ENCODE peak calls at places on chromosomes 1 and 21, in seven cellular contexts. K, N, M, R, S, Z and J are unnamed samples.

GRCh38 chr1:62905309-62905708 is 121.4 kb downstream of the ATG4C start:
- DNase-seq in Z (no peak), R (no peak), S (no peak), M (no peak), N (no peak), K (no peak), J (no peak)

GRCh38 chr1:74895411-74895810 is 162.5 kb downstream of the TYW3 start:
- DNase-seq in R (no peak), Z (no peak), S (no peak), M (no peak), K (no peak), N (no peak), J (no peak)

GRCh38 chr1:185483647-185484450 is 166.8 kb upstream of the IVNS1ABP start:
- DNase-seq in S (no peak), M (no peak), N (peak; percentile 65), K (no peak), Z (no peak), R (no peak), J (peak; percentile 23)

GRCh38 chr1:1157914-1158710 is 15.6 kb upstream of the TTLL10 start:
- DNase-seq in S (peak; percentile 39), R (no peak), Z (peak; percentile 92), K (peak; percentile 86), N (peak; percentile 46), M (no peak), J (peak; percentile 94)

GRCh38 chr1:100511773-100512172 is 26.2 kb upstream of the GPR88 start:
- DNase-seq in N (no peak), K (no peak), M (no peak), S (no peak), Z (no peak), R (no peak), J (no peak)

GRCh38 chr1:43711524-43712386 is 4.4 kb downstream of the ST3GAL3 start:
- DNase-seq in M (no peak), N (no peak), Z (no peak), S (no peak), K (no peak), R (no peak), J (no peak)

GRCh38 chr1:54716299-54717047 is 812 bp downstream of the TTC4 start:
- DNase-seq in S (no peak), N (no peak), R (no peak), K (no peak), Z (no peak), M (no peak), J (no peak)

GRCh38 chr21:17554619-17555472 is 42.0 kb downstream of the CXADR start:
- DNase-seq in M (no peak), Z (no peak), S (no peak), K (no peak), N (peak; percentile 2), R (no peak), J (no peak)

GRCh38 chr1:216823731-216824130 is 100.5 kb upstream of the ESRRG start:
- DNase-seq in M (no peak), K (no peak), R (no peak), Z (no peak), N (no peak), S (no peak), J (no peak)

GRCh38 chr1:118154220-118154619 is 30.8 kb downstream of the SPAG17 start:
- DNase-seq in R (no peak), M (no peak), K (no peak), Z (no peak), S (no peak), N (peak; percentile 17), J (peak; percentile 16)

GRCh38 chr1:209302777-209303642 is 280.5 kb upstream of the CAMK1G start:
- DNase-seq in K (no peak), R (no peak), Z (no peak), N (no peak), M (no peak), S (no peak), J (no peak)

GRCh38 chr21:38355992-38356781 is 99.4 kb downstream of the KCNJ15 start:
- DNase-seq in K (peak; percentile 80), N (peak; percentile 74), R (peak; percentile 63), Z (peak; percentile 79), S (peak; percentile 65), M (peak; percentile 96), J (peak; percentile 69)

GRCh38 chr21:31351973-31352372 is 7.9 kb upstream of the TIAM1 start:
- DNase-seq in R (no peak), K (no peak), N (no peak), M (no peak), Z (no peak), S (no peak), J (no peak)

GRCh38 chr1:161166669-161167548 is 683 bp downstream of the PPOX start:
- DNase-seq in Z (peak; percentile 31), R (no peak), S (no peak), N (peak; percentile 41), K (peak; percentile 43), M (peak; percentile 79), J (peak; percentile 26)

GRCh38 chr1:200302893-200303250 is 107.0 kb downstream of the ZNF281 start:
- DNase-seq in K (no peak), S (no peak), M (no peak), R (no peak), Z (no peak), N (no peak), J (no peak)

GRCh38 chr1:15950763-15951295 is 25.1 kb downstream of the ZBTB17 start:
- DNase-seq in K (no peak), Z (no peak), R (peak; percentile 74), S (peak; percentile 77), M (peak; percentile 93), N (peak; percentile 54), J (no peak)

GRCh38 chr1:152481869-152482664 is 28.5 kb upstream of the LCE5A start:
- DNase-seq in M (no peak), R (no peak), N (no peak), Z (no peak), K (peak; percentile 22), S (no peak), J (no peak)

GRCh38 chr1:109239580-109240068 is 9.7 kb upstream of the CELSR2 start:
- DNase-seq in S (no peak), R (no peak), M (no peak), K (no peak), Z (peak; percentile 32), N (peak; percentile 52), J (peak; percentile 66)

GRCh38 chr1:5575396-5576110 is 416.7 kb downstream of the NPHP4 start:
- DNase-seq in M (no peak), N (no peak), S (no peak), Z (no peak), R (no peak), K (peak; percentile 7), J (no peak)

GRCh38 chr1:56450004-56450666 is 129.2 kb downstream of the PLPP3 start:
- DNase-seq in Z (no peak), S (no peak), K (no peak), M (no peak), R (no peak), N (no peak), J (no peak)

GRCh38 chr1:4172659-4173599 is 272.9 kb upstream of the C1orf174 start:
- DNase-seq in R (peak; percentile 6), N (peak; percentile 54), S (no peak), Z (no peak), M (no peak), K (no peak), J (peak; percentile 22)

GRCh38 chr21:42541174-42541573 is 27.5 kb downstream of the SLC37A1 start:
- DNase-seq in Z (no peak), M (peak; percentile 63), N (no peak), R (no peak), K (no peak), S (no peak), J (no peak)

GRCh38 chr1:58713841-58714240 is 14.0 kb upstream of the MYSM1 start:
- DNase-seq in N (no peak), Z (no peak), R (no peak), K (no peak), S (no peak), M (no peak), J (no peak)

GRCh38 chr1:60108223-60108622 is 34.7 kb upstream of the C1orf87 start:
- DNase-seq in N (no peak), S (no peak), R (no peak), Z (no peak), K (no peak), M (no peak), J (no peak)

GRCh38 chr1:2000432-2000831 is 3.2 kb downstream of the CFAP74 start:
- DNase-seq in R (no peak), Z (no peak), S (no peak), K (no peak), N (no peak), M (no peak), J (no peak)

GRCh38 chr1:217138173-217138838 is 415.1 kb upstream of the ESRRG start:
- DNase-seq in N (no peak), K (no peak), M (no peak), Z (no peak), S (no peak), R (no peak), J (no peak)

GRCh38 chr1:225917536-225917935 is 6.5 kb downstream of the PYCR2 start:
- DNase-seq in Z (no peak), S (no peak), N (no peak), R (no peak), M (peak; percentile 12), K (no peak), J (no peak)

GRCh38 chr1:173202430-173203145 is 4.5 kb downstream of the TNFSF4 start:
- DNase-seq in S (no peak), R (no peak), K (peak; percentile 38), M (no peak), Z (peak; percentile 61), N (peak; percentile 58), J (peak; percentile 80)

GRCh38 chr1:98389809-98390208 is 271.7 kb upstream of the SNX7 start:
- DNase-seq in S (no peak), K (no peak), R (no peak), Z (no peak), N (no peak), M (no peak), J (no peak)

GRCh38 chr1:148379697-148380096 is 103.4 kb downstream of the PPIAL4G start:
- DNase-seq in R (no peak), Z (no peak), N (no peak), K (no peak), S (no peak), M (no peak), J (no peak)

GRCh38 chr1:98556521-98557158 is 104.9 kb upstream of the SNX7 start:
- DNase-seq in M (no peak), N (peak; percentile 45), Z (no peak), K (no peak), R (no peak), S (no peak), J (peak; percentile 51)

GRCh38 chr1:243345205-243345604 is 89.4 kb downstream of the SDCCAG8 start:
- DNase-seq in M (no peak), R (no peak), K (no peak), S (no peak), Z (peak; percentile 45), N (peak; percentile 9), J (peak; percentile 34)

GRCh38 chr1:1024421-1025415 is 4.8 kb downstream of the AGRN start:
- DNase-seq in K (no peak), S (no peak), R (no peak), Z (peak; percentile 89), M (no peak), N (no peak), J (peak; percentile 93)

GRCh38 chr1:111778541-111779051 is 22.9 kb downstream of the DDX20 start:
- DNase-seq in Z (no peak), N (no peak), K (no peak), S (no peak), R (no peak), M (no peak), J (no peak)

GRCh38 chr1:234238060-234238459 is 135.2 kb upstream of the COA6 start:
- DNase-seq in Z (no peak), M (no peak), N (no peak), S (no peak), R (no peak), K (no peak), J (no peak)